ENCODE peak calls at places on chromosomes 13 and 19, in five cellular contexts. B is mesenchymal stem cell, C is IMR-90, K is H9, S is neuronal stem cell. Q is an unnamed sample.

GRCh38 chr13:41231025-41231677 is 32.2 kb downstream of the MTRF1 start:
- DNase-seq in C (no peak), K (no peak), S (no peak), B (no peak), Q (no peak)

GRCh38 chr13:41864658-41865057 is 96.3 kb downstream of the VWA8 start:
- DNase-seq in B (peak), C (no peak), K (no peak), S (no peak), Q (no peak)

GRCh38 chr13:99256709-99257108 is 1.5 kb downstream of the GPR18 start:
- DNase-seq in C (peak), B (peak), K (no peak), S (no peak), Q (peak)

GRCh38 chr19:3108775-3109174 is 14.6 kb downstream of the GNA11 start:
- DNase-seq in B (peak), C (peak), S (peak), K (peak), Q (peak)

GRCh38 chr13:87128006-87128405 is 543.2 kb upstream of the SLITRK5 start:
- DNase-seq in S (peak), B (peak), K (peak), C (peak), Q (peak)

GRCh38 chr19:3783660-3784584 is 2.3 kb downstream of the MATK start:
- DNase-seq in K (peak), C (no peak), B (no peak), S (no peak), Q (no peak)

GRCh38 chr13:97403893-97404683 is 29.9 kb upstream of the RAP2A start:
- DNase-seq in S (no peak), B (no peak), K (no peak), C (peak), Q (no peak)

GRCh38 chr19:1950640-1951039 is 9.7 kb downstream of the CSNK1G2 start:
- DNase-seq in S (no peak), K (no peak), C (no peak), B (no peak), Q (no peak)

GRCh38 chr19:46615966-46616365 is 8.9 kb downstream of the PTGIR start:
- DNase-seq in B (no peak), K (no peak), S (no peak), C (no peak), Q (no peak)

GRCh38 chr19:10334340-10335148 is 1.2 kb upstream of the RAVER1 start:
- DNase-seq in B (peak), C (peak), K (peak), S (peak), Q (peak)

GRCh38 chr13:34533941-34534340 is 408.1 kb upstream of the NBEA start:
- DNase-seq in K (no peak), C (no peak), S (no peak), B (no peak), Q (no peak)

GRCh38 chr19:13803038-13803437 is 7.8 kb downstream of the ZSWIM4 start:
- DNase-seq in B (no peak), S (no peak), K (no peak), C (no peak), Q (no peak)

GRCh38 chr19:49490287-49491029 is 3.0 kb downstream of the RPL13A start:
- DNase-seq in S (no peak), C (no peak), B (no peak), K (peak), Q (no peak)

GRCh38 chr13:110329258-110329657 is 22.2 kb downstream of the COL4A2 start:
- DNase-seq in B (no peak), C (no peak), S (no peak), K (no peak), Q (no peak)

GRCh38 chr13:75550159-75550567 is 572 bp downstream of the UCHL3 start:
- DNase-seq in K (no peak), B (peak), S (no peak), C (peak), Q (peak)

GRCh38 chr13:114145256-114145655 is 12.8 kb upstream of the RASA3 start:
- DNase-seq in K (no peak), S (no peak), C (no peak), B (no peak), Q (no peak)

GRCh38 chr13:102197193-102197592 is 204.7 kb downstream of the FGF14 start:
- DNase-seq in B (peak), C (peak), S (no peak), K (peak), Q (no peak)

GRCh38 chr13:79678100-79678499 is 197.1 kb downstream of the NDFIP2 start:
- DNase-seq in C (peak), K (no peak), S (no peak), B (peak), Q (no peak)

GRCh38 chr19:484494-484893 is 11.8 kb upstream of the MADCAM1 start:
- DNase-seq in S (no peak), K (no peak), C (no peak), B (no peak), Q (no peak)

GRCh38 chr13:49935171-49936084 is 712 bp downstream of the SPRYD7 start:
- DNase-seq in C (peak), B (peak), K (peak), S (peak), Q (peak)

GRCh38 chr19:50327461-50328256 is 1.5 kb downstream of the KCNC3 start:
- DNase-seq in C (no peak), K (no peak), B (no peak), S (no peak), Q (no peak)

GRCh38 chr13:67013709-67014108 is 216.4 kb downstream of the PCDH9 start:
- DNase-seq in K (no peak), C (no peak), S (no peak), B (no peak), Q (no peak)

GRCh38 chr13:108950333-108951010 is 321.1 kb downstream of the MYO16 start:
- DNase-seq in B (no peak), C (no peak), K (no peak), S (no peak), Q (peak)

GRCh38 chr19:10577951-10578350 is 9.2 kb downstream of the AP1M2 start:
- DNase-seq in B (no peak), S (no peak), C (no peak), K (no peak), Q (no peak)

GRCh38 chr19:47573076-47574026 is at the start of gene ZNF541:
- DNase-seq in K (no peak), B (no peak), C (peak), S (no peak), Q (peak)

GRCh38 chr13:68304287-68304893 is 1074.3 kb upstream of the PCDH9 start:
- DNase-seq in C (no peak), K (no peak), B (peak), S (peak), Q (no peak)

GRCh38 chr19:49701271-49701786 is 10.4 kb downstream of the CPT1C start:
- DNase-seq in S (no peak), B (no peak), C (no peak), K (peak), Q (peak)

DNA sequence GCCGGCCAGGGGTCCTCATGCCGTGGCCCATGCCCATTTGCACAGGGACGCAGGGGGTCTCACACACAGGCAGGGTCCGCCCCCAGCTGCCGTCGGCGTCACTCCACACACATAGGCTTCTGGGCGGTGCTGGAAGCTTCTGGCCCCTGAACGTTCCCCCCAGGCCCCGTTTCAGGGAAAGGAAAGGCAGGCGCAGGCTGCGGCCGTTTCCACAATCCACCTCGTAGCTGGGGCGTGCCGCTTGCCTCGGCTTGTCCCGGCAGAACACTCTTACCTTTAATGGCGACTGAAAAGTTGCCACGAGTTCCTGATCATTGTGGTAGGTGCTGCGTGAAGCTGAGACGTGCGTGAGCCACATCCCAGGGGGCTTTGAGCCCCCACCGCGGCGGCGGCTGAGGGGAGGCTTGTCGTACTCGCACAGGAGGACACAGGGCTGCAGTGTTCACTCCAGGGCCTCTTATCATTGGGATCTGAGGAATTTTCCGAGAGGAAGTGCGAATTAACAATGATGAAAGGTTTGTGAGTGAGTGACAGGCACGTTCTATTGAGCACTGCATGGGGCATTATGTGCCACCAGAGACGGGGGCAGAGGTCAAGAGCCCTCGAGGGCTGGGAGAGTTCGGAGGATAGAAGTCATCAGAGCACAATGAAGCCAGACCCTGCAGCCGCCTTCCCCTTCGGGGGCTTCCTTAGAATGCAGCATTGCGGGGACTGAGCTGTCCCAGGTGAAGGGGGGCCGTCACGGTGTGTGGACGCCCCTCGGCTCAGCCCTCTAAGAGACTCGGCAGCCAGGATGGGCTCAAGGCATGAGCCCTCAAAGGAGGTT is 53.6 kb downstream of the MCF2L start:
- DNase-seq in S (peak), C (no peak), B (peak), K (peak), Q (peak)
- H4K91ac ChIP-seq in S (peak), C (no peak), B (no peak), K (no peak), Q (no peak)

DNA sequence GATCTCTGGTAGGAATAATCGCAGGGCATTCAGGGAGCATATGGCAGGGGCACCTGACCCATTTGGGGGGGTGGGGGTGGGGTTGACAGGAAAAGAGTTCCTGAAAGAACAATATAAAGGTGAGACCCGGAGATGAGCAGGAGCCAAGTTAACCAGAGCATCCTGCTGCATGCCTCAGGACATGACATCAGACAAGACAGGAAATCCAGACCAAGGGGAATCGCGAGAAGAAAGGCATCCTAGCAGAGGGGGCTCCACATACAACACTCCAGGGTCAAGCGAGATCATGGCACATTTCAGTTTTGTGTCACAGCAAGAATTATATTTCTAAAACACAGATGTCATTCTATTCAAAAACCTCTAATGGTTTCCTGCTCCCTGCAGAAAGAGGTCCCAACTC is 393.1 kb downstream of the COG6 start:
- DNase-seq in K (no peak), C (no peak), B (no peak), S (no peak), Q (no peak)
- H3K14ac ChIP-seq in K (no peak), C (no peak), B (no peak), S (no peak), Q (no peak)

GRCh38 chr19:35253316-35254286 is 4.8 kb downstream of the LSR start:
- DNase-seq in B (no peak), C (no peak), S (no peak), K (peak), Q (no peak)

GRCh38 chr19:35249848-35250711 is 1.3 kb downstream of the LSR start:
- DNase-seq in K (peak), C (no peak), S (no peak), B (no peak), Q (no peak)

GRCh38 chr19:35249146-35249847 is 495 bp downstream of the LSR start:
- DNase-seq in S (no peak), K (peak), C (no peak), B (no peak), Q (peak)

GRCh38 chr19:35248310-35249145 is at the start of gene LSR:
- DNase-seq in B (no peak), K (peak), S (peak), C (no peak), Q (peak)

DNA sequence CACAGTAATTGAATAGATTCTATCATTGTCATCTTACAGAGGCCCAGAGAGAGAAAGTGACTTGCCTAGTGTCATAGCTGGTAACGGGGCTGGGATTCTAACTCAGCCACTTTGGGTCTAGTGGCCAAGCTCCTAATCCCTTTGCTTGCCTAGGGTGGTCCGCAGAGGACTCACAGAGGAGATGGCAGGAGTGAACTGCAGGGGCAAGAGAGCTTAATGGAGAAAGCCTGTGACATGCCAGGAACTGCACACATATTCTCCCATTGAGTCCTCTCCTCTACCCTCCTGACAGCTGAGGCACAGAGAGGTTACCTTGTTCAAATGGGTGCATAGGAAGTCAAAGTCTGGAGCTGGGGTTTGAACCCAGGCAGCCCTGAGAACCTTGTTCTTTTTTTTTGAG is 2.7 kb downstream of the LSR start:
- DNase-seq in C (no peak), B (no peak), K (no peak), S (no peak), Q (no peak)
- H3K23ac ChIP-seq in C (no peak), B (no peak), K (no peak), S (no peak), Q (no peak)

DNA sequence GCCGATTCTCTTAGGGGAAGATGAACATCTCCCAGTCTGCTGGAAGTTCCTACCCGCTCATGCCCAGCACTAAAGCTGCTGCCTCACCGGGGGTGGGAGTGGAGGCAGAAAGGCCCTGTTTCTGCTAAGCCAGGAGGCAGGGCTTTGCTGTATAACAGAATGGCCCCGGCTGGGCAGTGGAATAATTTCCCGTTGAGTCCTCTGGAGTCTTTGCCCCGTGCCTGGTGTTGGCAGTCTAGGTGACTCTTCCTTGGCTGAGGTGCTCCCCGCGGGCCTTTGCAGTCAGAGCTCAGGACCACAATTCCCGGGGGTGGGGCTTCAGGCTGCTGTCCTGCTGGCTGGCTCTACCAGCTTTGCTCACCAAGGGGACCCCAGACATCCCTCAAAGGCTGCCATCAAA is 209.7 kb downstream of the TEX29 start:
- DNase-seq in B (no peak), C (no peak), K (peak), S (no peak), Q (no peak)
- H4K91ac ChIP-seq in B (no peak), C (no peak), K (no peak), S (no peak), Q (no peak)